ENCODE peak calls at places on chromosomes 5 and 9, in nine cellular contexts. A is activated CD8-positive, alpha-beta memory T cell treated with anti-CD3 and anti-CD28 coated beads, Interleukin-2, amount 10 ng/mL, durations not matched to agents 7 days and 5 days; Q is mesenchymal stem cell; I is activated CD4-positive, alpha-beta T cell treated with anti-CD3 and anti-CD28 coated beads, Interleukin-2, amount 50 U/mL, for 1 hour; G is NCI-H2081; X is HEK293T; U is GM23248; B is left ventricle myocardium inferior; M is activated T-helper 1 cell treated with anti-CD3 and anti-CD28 coated beads, Interleukin-2, amount 50 U/mL, for 16 hours. R is an unnamed sample.

GRCh38 chr9:136396219-136396515 is 3.8 kb downstream of the SNAPC4 start:
- DNase-seq in A (no peak), Q (no peak), I (no peak), G (no peak), X (no peak), U (no peak), B (no peak), M (no peak), R (no peak)

GRCh38 chr5:98416541-98416940 is 356.9 kb upstream of the RGMB start:
- DNase-seq in A (no peak), Q (no peak), I (no peak), G (no peak), X (no peak), U (peak), B (no peak), M (no peak), R (peak)

GRCh38 chr5:157312492-157312891 is 46.6 kb downstream of the CYFIP2 start:
- DNase-seq in A (peak), Q (peak), I (peak), G (peak), X (peak), U (peak), B (no peak), M (peak), R (peak)

GRCh38 chr5:14551211-14551610 is 30.4 kb upstream of the OTULINL start:
- DNase-seq in A (no peak), Q (no peak), I (no peak), G (no peak), X (no peak), U (no peak), B (no peak), M (no peak), R (no peak)

GRCh38 chr5:153256-153655 is 38.0 kb upstream of the LRRC14B start:
- DNase-seq in A (no peak), Q (no peak), I (no peak), G (no peak), X (no peak), U (peak), B (no peak), M (no peak), R (peak)

GRCh38 chr9:109014267-109015025 is 1.1 kb upstream of the CTNNAL1 start:
- DNase-seq in A (no peak), Q (peak), I (no peak), G (no peak), X (no peak), U (peak), B (no peak), M (no peak), R (peak)

GRCh38 chr9:113590991-113591898 is 127.7 kb downstream of the RGS3 start:
- DNase-seq in A (peak), Q (peak), I (peak), G (peak), X (peak), U (peak), B (peak), M (no peak), R (peak)

GRCh38 chr5:83475540-83476469 is 4.3 kb downstream of the VCAN start:
- DNase-seq in A (no peak), Q (peak), I (no peak), G (no peak), X (no peak), U (peak), B (no peak), M (no peak), R (peak)

GRCh38 chr5:36787365-36787764 is 89.2 kb upstream of the NIPBL start:
- DNase-seq in A (no peak), Q (no peak), I (no peak), G (no peak), X (no peak), U (no peak), B (no peak), M (no peak), R (no peak)

GRCh38 chr9:20253635-20254034 is 368.7 kb downstream of the MLLT3 start:
- DNase-seq in A (no peak), Q (no peak), I (no peak), G (no peak), X (no peak), U (peak), B (no peak), M (no peak), R (no peak)

GRCh38 chr9:137955224-137955570 is 77.6 kb downstream of the CACNA1B start:
- DNase-seq in A (no peak), Q (no peak), I (no peak), G (no peak), X (no peak), U (no peak), B (no peak), M (no peak), R (no peak)

GRCh38 chr5:151451626-151452520 is 4.5 kb downstream of the SLC36A1 start:
- DNase-seq in A (no peak), Q (peak), I (no peak), G (no peak), X (no peak), U (peak), B (no peak), M (no peak), R (peak)

GRCh38 chr5:168114444-168115017 is 176.9 kb upstream of the WWC1 start:
- DNase-seq in A (peak), Q (peak), I (peak), G (peak), X (peak), U (peak), B (peak), M (peak), R (peak)

GRCh38 chr9:92726971-92727715 is 37.5 kb downstream of the BICD2 start:
- DNase-seq in A (peak), Q (peak), I (no peak), G (no peak), X (no peak), U (no peak), B (peak), M (no peak), R (peak)

GRCh38 chr5:117680421-117680820 is 1105.8 kb upstream of the SEMA6A start:
- DNase-seq in A (no peak), Q (no peak), I (no peak), G (no peak), X (no peak), U (no peak), B (no peak), M (no peak), R (peak)

GRCh38 chr9:37636511-37637474 is 14.0 kb upstream of the FRMPD1 start:
- DNase-seq in A (no peak), Q (no peak), I (no peak), G (no peak), X (no peak), U (no peak), B (no peak), M (no peak), R (no peak)

GRCh38 chr9:123643518-123643917 is 286.4 kb downstream of the DENND1A start:
- DNase-seq in A (peak), Q (no peak), I (no peak), G (no peak), X (no peak), U (no peak), B (no peak), M (no peak), R (no peak)

GRCh38 chr5:142913728-142914338 is 143.7 kb downstream of the ARHGAP26 start:
- DNase-seq in A (no peak), Q (no peak), I (no peak), G (no peak), X (no peak), U (no peak), B (no peak), M (no peak), R (no peak)

R was measured in astrocyte of the spinal cord.